ENCODE peak calls at places on chromosomes 11 and 22, in eight cellular contexts. X is stimulated activated naive CD8-positive, alpha-beta T cell treated with anti-CD3 and anti-CD28 coated beads, Interleukin-15, Interleukin-2, amounts not matched to agents 100 U/mL and 50 U/mL, for 24 hours; L is A172; C is GDM1; D is upper lobe of right lung; I is NCI-H1694; Q is NCI-H187; W is EL. R is an unnamed sample.

GRCh38 chr11:116891746-116892145 is 54.3 kb upstream of the APOA1 start:
- DNase-seq in X (no peak), L (no peak), C (no peak), D (no peak), I (no peak), Q (no peak), W (no peak), R (no peak)

GRCh38 chr11:130737866-130738431 is 178.3 kb downstream of the SNX19 start:
- DNase-seq in X (no peak), L (peak), C (no peak), D (no peak), I (no peak), Q (no peak), W (peak), R (no peak)

GRCh38 chr22:31857247-31857646 is 87.1 kb upstream of the YWHAH start:
- DNase-seq in X (no peak), L (no peak), C (no peak), D (no peak), I (no peak), Q (peak), W (no peak), R (no peak)

GRCh38 chr11:86047275-86047991 is 21.5 kb downstream of the PICALM start:
- DNase-seq in X (no peak), L (peak), C (no peak), D (no peak), I (no peak), Q (no peak), W (peak), R (no peak)

GRCh38 chr11:115409116-115409663 is 95.0 kb downstream of the CADM1 start:
- DNase-seq in X (no peak), L (no peak), C (no peak), D (no peak), I (no peak), Q (no peak), W (no peak), R (no peak)

GRCh38 chr11:134449713-134450112 is 37.7 kb upstream of the B3GAT1 start:
- DNase-seq in X (no peak), L (no peak), C (no peak), D (peak), I (no peak), Q (no peak), W (no peak), R (no peak)

GRCh38 chr11:1564535-1565172 is 7.4 kb downstream of the DUSP8 start:
- DNase-seq in X (no peak), L (peak), C (no peak), D (peak), I (peak), Q (no peak), W (peak), R (no peak)

GRCh38 chr22:46061431-46062231 is 84.7 kb upstream of the WNT7B start:
- DNase-seq in X (no peak), L (no peak), C (no peak), D (peak), I (no peak), Q (no peak), W (no peak), R (no peak)

GRCh38 chr11:69700278-69701140 is 3.3 kb downstream of the FGF19 start:
- DNase-seq in X (no peak), L (peak), C (no peak), D (peak), I (no peak), Q (no peak), W (peak), R (no peak)

GRCh38 chr22:49156662-49157285 is 670.9 kb downstream of the BRD1 start:
- DNase-seq in X (no peak), L (no peak), C (no peak), D (no peak), I (peak), Q (peak), W (no peak), R (no peak)

GRCh38 chr11:1040428-1041148 is 4.1 kb upstream of the MUC6 start:
- DNase-seq in X (no peak), L (peak), C (no peak), D (no peak), I (no peak), Q (no peak), W (no peak), R (no peak)

GRCh38 chr11:39374963-39375698 is 2084.3 kb downstream of the LRRC4C start:
- DNase-seq in X (no peak), L (peak), C (no peak), D (no peak), I (peak), Q (no peak), W (peak), R (no peak)

GRCh38 chr11:12845739-12846358 is 163.3 kb upstream of the RASSF10 start:
- DNase-seq in X (no peak), L (peak), C (no peak), D (no peak), I (peak), Q (peak), W (no peak), R (no peak)

GRCh38 chr22:40196628-40197027 is 18.9 kb downstream of the TNRC6B start:
- DNase-seq in X (peak), L (peak), C (no peak), D (no peak), I (no peak), Q (no peak), W (peak), R (peak)

GRCh38 chr22:24591286-24591830 is 1.5 kb downstream of the LRRC75B start:
- DNase-seq in X (no peak), L (no peak), C (no peak), D (no peak), I (no peak), Q (no peak), W (no peak), R (no peak)

GRCh38 chr22:41564563-41564962 is 3.8 kb downstream of the CSDC2 start:
- DNase-seq in X (no peak), L (no peak), C (no peak), D (no peak), I (no peak), Q (no peak), W (peak), R (no peak)

GRCh38 chr11:121389651-121390050 is 62.5 kb upstream of the SORL1 start:
- DNase-seq in X (no peak), L (no peak), C (no peak), D (no peak), I (peak), Q (no peak), W (no peak), R (no peak)

GRCh38 chr11:2997406-2997805 is 5.3 kb upstream of the NAP1L4 start:
- DNase-seq in X (no peak), L (no peak), C (no peak), D (no peak), I (no peak), Q (no peak), W (no peak), R (no peak)

GRCh38 chr22:24186892-24187670 is 5.8 kb downstream of the SUSD2 start:
- DNase-seq in X (no peak), L (no peak), C (no peak), D (peak), I (no peak), Q (no peak), W (no peak), R (no peak)

GRCh38 chr11:15968461-15969130 is 387.8 kb downstream of the SOX6 start:
- DNase-seq in X (no peak), L (no peak), C (no peak), D (no peak), I (no peak), Q (no peak), W (no peak), R (no peak)

GRCh38 chr11:119144825-119145476 is 3.9 kb upstream of the ABCG4 start:
- DNase-seq in X (peak), L (peak), C (peak), D (peak), I (no peak), Q (no peak), W (peak), R (no peak)

GRCh38 chr11:121671276-121672168 is 218.8 kb upstream of the SORL1-AS1 start:
- DNase-seq in X (no peak), L (peak), C (no peak), D (no peak), I (no peak), Q (no peak), W (no peak), R (no peak)

GRCh38 chr11:109205312-109205711 is 216.7 kb upstream of the C11orf87 start:
- DNase-seq in X (no peak), L (no peak), C (no peak), D (no peak), I (no peak), Q (no peak), W (no peak), R (no peak)

GRCh38 chr11:12680246-12680939 is 6.2 kb downstream of the TEAD1 start:
- DNase-seq in X (peak), L (peak), C (no peak), D (peak), I (peak), Q (peak), W (peak), R (no peak)

GRCh38 chr11:312092-312816 is 1.6 kb upstream of the IFITM1 start:
- DNase-seq in X (peak), L (no peak), C (no peak), D (no peak), I (no peak), Q (no peak), W (peak), R (no peak)

GRCh38 chr11:12963789-12964536 is 45.2 kb upstream of the RASSF10 start:
- DNase-seq in X (peak), L (peak), C (no peak), D (peak), I (peak), Q (peak), W (peak), R (no peak)

GRCh38 chr11:35014352-35014751 is 97.9 kb downstream of the PDHX start:
- DNase-seq in X (no peak), L (no peak), C (no peak), D (no peak), I (no peak), Q (no peak), W (peak), R (no peak)

GRCh38 chr11:27028653-27029052 is 12.0 kb upstream of the BBOX1 start:
- DNase-seq in X (no peak), L (no peak), C (no peak), D (no peak), I (no peak), Q (no peak), W (no peak), R (no peak)

GRCh38 chr11:12103411-12104225 is 6.8 kb upstream of the MICAL2 start:
- DNase-seq in X (no peak), L (no peak), C (no peak), D (no peak), I (no peak), Q (no peak), W (no peak), R (no peak)

GRCh38 chr11:122741613-122742012 is 86.1 kb downstream of the UBASH3B start:
- DNase-seq in X (no peak), L (no peak), C (no peak), D (no peak), I (no peak), Q (no peak), W (peak), R (no peak)